ENCODE peak calls at places on chromosomes 16 and 17, in ten cellular contexts. Q is BJ, I is cardiac muscle cell, R is DND-41, C is neural crest cell, B is GM23338, P is PC-3, Z is hepatocyte, V is heart left ventricle, X is A549. L is an unnamed sample.
A peak's percentile ranks its signal among the peaks of the same experiment; 100 is the strongest.

GRCh38 chr16:72300892-72301291 is 128.9 kb upstream of the PMFBP1 start:
- DNase-seq in V (no peak), P (no peak), I (no peak), X (no peak), B (no peak), C (no peak), R (no peak), Q (no peak), Z (peak; percentile 58), L (no peak)

GRCh38 chr17:80816241-80817103 is 175.2 kb upstream of the CHMP6 start:
- DNase-seq in Q (no peak), I (no peak), P (no peak), C (no peak), V (no peak), B (no peak), Z (no peak), X (no peak), R (no peak), L (no peak)

GRCh38 chr17:4043862-4044261 is 79.6 kb upstream of the ATP2A3 start:
- DNase-seq in X (no peak), I (no peak), Z (no peak), R (peak; percentile 72), P (no peak), V (no peak), Q (no peak), C (no peak), B (no peak), L (no peak)

GRCh38 chr16:84247844-84248243 is 8.0 kb upstream of the KCNG4 start:
- DNase-seq in Z (no peak), Q (no peak), C (no peak), R (no peak), P (peak; percentile 79), V (no peak), X (no peak), B (no peak), I (no peak), L (no peak)

GRCh38 chr16:48963901-48964615 is 317.6 kb downstream of the CBLN1 start:
- DNase-seq in V (no peak), P (peak; percentile 91), R (no peak), X (peak; percentile 36), B (no peak), C (no peak), Z (peak; percentile 73), Q (peak; percentile 93), I (no peak), L (no peak)

GRCh38 chr17:41647940-41648410 is 23.6 kb upstream of the KRT17 start:
- DNase-seq in I (peak; percentile 71), V (peak; percentile 83), X (peak; percentile 82), C (peak; percentile 99), Q (no peak), Z (peak; percentile 92), R (peak; percentile 84), B (peak; percentile 95), P (peak; percentile 85), L (peak; percentile 80)

GRCh38 chr16:85211247-85211910 is 99.1 kb upstream of the CIBAR2 start:
- DNase-seq in C (no peak), X (no peak), V (no peak), P (no peak), I (peak; percentile 50), R (no peak), B (no peak), Z (no peak), Q (no peak), L (no peak)

GRCh38 chr17:21513012-21513570 is 136.9 kb downstream of the KCNJ12 start:
- DNase-seq in V (peak; percentile 79), Z (peak; percentile 87), I (peak; percentile 80), R (peak; percentile 69), Q (no peak), C (peak; percentile 83), B (peak; percentile 88), P (peak; percentile 84), X (peak; percentile 80), L (peak; percentile 81)

GRCh38 chr17:76816590-76817135 is 51.5 kb upstream of the MGAT5B start:
- DNase-seq in I (peak; percentile 70), B (peak; percentile 88), C (peak; percentile 56), R (peak; percentile 74), Q (no peak), V (no peak), X (peak; percentile 75), P (peak; percentile 79), Z (peak; percentile 57), L (peak; percentile 58)

GRCh38 chr16:180101-180920 is at the start of gene HBQ1:
- DNase-seq in X (peak; percentile 51), I (peak; percentile 45), P (no peak), R (no peak), Q (no peak), Z (peak; percentile 66), C (peak; percentile 75), B (peak; percentile 71), V (no peak), L (peak; percentile 91)

GRCh38 chr17:81547614-81547982 is 4.6 kb downstream of the FAAP100 start:
- DNase-seq in Z (no peak), R (no peak), I (no peak), Q (no peak), B (no peak), X (no peak), P (no peak), V (no peak), C (no peak), L (no peak)

GRCh38 chr16:55264949-55265348 is 59.1 kb upstream of the IRX6 start:
- DNase-seq in Q (no peak), V (no peak), B (no peak), Z (no peak), R (no peak), X (no peak), P (no peak), C (no peak), I (no peak), L (no peak)

GRCh38 chr16:50478021-50478772 is 70.0 kb upstream of the NKD1 start:
- DNase-seq in X (no peak), R (no peak), C (no peak), Z (no peak), P (no peak), Q (no peak), V (no peak), B (no peak), I (no peak), L (no peak)

GRCh38 chr17:68613739-68614298 is 12.7 kb upstream of the FAM20A start:
- DNase-seq in I (peak; percentile 79), B (peak; percentile 97), V (no peak), X (peak; percentile 62), P (peak; percentile 91), Q (no peak), Z (peak; percentile 49), R (peak; percentile 44), C (peak; percentile 51), L (no peak)
- TF ChIP-seq CTCF in I (peak; percentile 77), B (peak; percentile 91), V (peak; percentile 75), X (peak; percentile 46), P (peak; percentile 93), Q (peak; percentile 81), Z (peak; percentile 42), R (peak; percentile 70), C (peak; percentile 54), L (peak; percentile 93)

GRCh38 chr16:82344157-82344556 is 174.1 kb upstream of the MPHOSPH6 start:
- DNase-seq in I (peak; percentile 3), X (no peak), P (peak; percentile 10), V (no peak), Z (peak; percentile 28), C (no peak), Q (no peak), R (no peak), B (peak; percentile 58), L (no peak)
- TF ChIP-seq CTCF in I (peak; percentile 25), X (no peak), P (peak; percentile 42), V (peak; percentile 63), Z (peak; percentile 47), C (peak; percentile 50), Q (no peak), R (peak; percentile 48), B (peak; percentile 79), L (peak; percentile 19)

GRCh38 chr17:50708050-50709000 is 611 bp upstream of the ANKRD40 start:
- DNase-seq in R (peak; percentile 30), V (no peak), C (no peak), I (no peak), P (peak; percentile 41), B (no peak), Z (no peak), Q (no peak), X (peak; percentile 44), L (no peak)
- TF ChIP-seq CTCF in R (peak; percentile 0), V (no peak), C (no peak), I (no peak), P (no peak), B (no peak), Z (no peak), Q (no peak), X (peak; percentile 16), L (no peak)

DNA sequence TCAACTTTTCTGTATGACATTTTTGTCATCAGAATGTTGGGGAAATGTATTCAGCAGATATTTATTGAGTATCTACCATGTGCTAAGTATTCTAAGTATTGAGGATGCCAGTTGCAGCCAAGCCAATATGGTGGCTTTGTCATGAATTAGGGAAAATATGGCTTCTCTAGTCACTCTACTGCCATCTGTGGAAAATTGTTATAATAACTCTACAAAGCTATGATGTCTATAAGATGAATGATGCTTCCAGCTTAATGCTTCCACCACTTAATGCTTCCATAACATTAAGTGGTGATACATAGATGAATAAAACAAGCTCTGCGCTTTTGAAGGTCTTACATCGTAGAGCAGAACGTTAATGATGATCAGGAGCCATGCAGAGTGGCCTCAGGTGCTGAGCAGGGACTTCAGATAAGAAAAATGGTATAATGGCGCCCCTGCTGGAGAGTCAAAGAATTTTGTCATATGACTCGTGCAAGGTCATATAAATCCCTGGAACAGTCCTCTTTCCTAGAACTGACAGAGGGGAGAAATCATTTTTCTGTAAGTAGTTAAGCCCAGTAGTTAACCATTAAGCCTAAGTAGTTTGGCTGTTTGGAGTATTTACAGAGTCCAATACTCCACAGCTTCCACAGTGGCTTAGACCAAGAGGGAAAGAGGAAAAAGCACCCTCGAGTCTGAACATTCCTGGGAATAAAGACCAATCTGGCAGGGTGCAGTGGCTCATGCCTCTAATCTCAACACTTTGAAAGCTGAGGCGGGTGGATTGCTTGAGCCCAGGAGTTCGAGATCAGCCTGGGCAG is 2.7 kb upstream of the TMIGD1 start:
- DNase-seq in I (peak; percentile 60), X (peak; percentile 88), C (peak; percentile 37), B (peak; percentile 88), Q (no peak), R (peak; percentile 66), V (no peak), P (peak; percentile 68), Z (peak; percentile 82), L (peak; percentile 18)
- TF ChIP-seq CTCF in I (peak; percentile 55), X (peak; percentile 99), C (peak; percentile 77), B (peak; percentile 72), Q (peak; percentile 40), R (peak; percentile 81), V (peak; percentile 56), P (peak; percentile 90), Z (peak; percentile 59), L (peak; percentile 73)

DNA sequence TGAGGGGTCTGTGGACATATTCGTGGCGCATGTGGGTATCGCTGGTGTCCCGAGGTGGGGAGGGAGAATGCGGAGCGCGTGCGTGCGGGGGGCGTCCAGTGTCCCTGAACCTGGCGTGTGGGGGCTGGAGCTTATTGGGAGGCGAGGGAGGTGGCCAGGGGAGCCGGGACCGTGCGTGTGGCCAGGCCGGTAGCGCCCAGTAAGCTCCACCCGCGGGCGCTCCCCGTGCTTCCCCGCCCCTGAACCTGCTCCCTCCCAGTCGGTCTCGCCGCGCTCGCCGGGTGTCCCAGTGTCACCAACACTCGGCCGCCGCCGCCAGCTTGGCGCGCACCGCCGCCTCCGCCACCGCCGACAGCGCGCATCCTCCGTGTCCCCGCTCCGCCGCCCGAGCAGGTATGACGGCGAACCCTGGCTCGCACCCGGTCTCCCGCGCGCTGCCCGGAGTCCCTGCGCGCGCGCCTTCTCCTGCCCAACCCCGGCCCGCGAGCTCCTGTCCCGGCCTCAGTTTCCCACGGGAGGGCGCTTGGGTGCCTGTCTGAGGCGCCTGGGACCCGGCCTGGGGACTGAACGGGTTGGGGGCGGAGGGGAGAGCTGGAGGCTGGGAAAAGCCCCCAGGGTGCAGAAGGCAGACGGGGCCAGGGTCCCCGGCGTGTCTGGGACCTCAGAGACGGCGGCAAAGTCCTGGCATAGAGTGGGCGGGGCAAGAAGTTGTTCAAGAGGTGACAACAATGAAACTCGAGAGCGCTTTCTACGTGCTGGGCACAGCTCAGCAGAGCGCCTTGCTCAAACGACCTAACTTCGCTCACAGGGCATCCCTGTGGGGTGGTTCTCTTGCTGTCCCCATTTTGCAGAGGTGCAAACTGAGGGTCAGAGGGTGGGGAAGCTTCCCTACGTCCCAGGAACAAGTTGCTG is at the start of gene SCNN1B:
- DNase-seq in B (peak; percentile 71), X (no peak), Q (no peak), P (peak; percentile 43), C (no peak), R (no peak), I (no peak), Z (no peak), V (no peak), L (no peak)
- TF ChIP-seq CTCF in B (peak; percentile 35), X (no peak), Q (no peak), P (peak; percentile 20), C (no peak), R (no peak), I (no peak), Z (no peak), V (no peak), L (no peak)

L was measured in D721Med.